ENCODE peak calls at places on chromosomes 1 and 21, in eight cellular contexts. H is HAP-1, U is neural progenitor cell, B is cardiac muscle cell, P is suprapubic skin, Z is transverse colon, G is neuronal stem cell, A is Peyer's patch. I is an unnamed sample.

GRCh38 chr1:205505076-205505729 is 734 bp downstream of the CDK18 start:
- DNase-seq in P (no peak), U (peak; percentile 50), Z (no peak), G (no peak), A (no peak), H (peak; percentile 38), B (no peak), I (peak; percentile 69)

GRCh38 chr1:222600274-222600673 is 10.5 kb upstream of the TAF1A start:
- DNase-seq in Z (no peak), H (no peak), A (no peak), P (no peak), U (no peak), G (no peak), B (no peak), I (no peak)

GRCh38 chr1:7583291-7584096 is 187.6 kb upstream of the VAMP3 start:
- DNase-seq in U (peak; percentile 32), P (peak; percentile 69), A (peak; percentile 24), G (no peak), H (no peak), B (no peak), Z (no peak), I (peak; percentile 35)

GRCh38 chr1:224736619-224737352 is 120.7 kb downstream of the CNIH3 start:
- DNase-seq in H (no peak), B (peak; percentile 69), G (no peak), P (no peak), Z (no peak), U (no peak), A (no peak), I (no peak)

GRCh38 chr1:181083842-181084605 is 4.5 kb upstream of the IER5 start:
- DNase-seq in H (peak; percentile 45), P (no peak), Z (peak; percentile 71), U (peak; percentile 69), G (no peak), B (peak; percentile 77), A (peak; percentile 85), I (no peak)

GRCh38 chr1:236480758-236481436 is 42.9 kb upstream of the LGALS8 start:
- DNase-seq in G (no peak), P (no peak), Z (peak; percentile 19), U (no peak), B (no peak), H (no peak), A (no peak), I (no peak)

GRCh38 chr1:51949014-51949702 is 41.3 kb downstream of the RAB3B start:
- DNase-seq in B (no peak), P (no peak), G (no peak), A (no peak), Z (no peak), U (no peak), H (no peak), I (no peak)

GRCh38 chr1:209817691-209818090 is 10.1 kb upstream of the UTP25 start:
- DNase-seq in A (no peak), P (no peak), U (no peak), H (no peak), Z (no peak), B (no peak), G (no peak), I (no peak)

GRCh38 chr21:16086121-16086520 is 356.3 kb downstream of the USP25 start:
- DNase-seq in B (no peak), P (no peak), H (no peak), A (no peak), U (no peak), Z (no peak), G (no peak), I (no peak)

GRCh38 chr1:53644909-53645689 is 93.9 kb downstream of the GLIS1 start:
- DNase-seq in B (peak; percentile 6), U (no peak), H (no peak), Z (no peak), P (peak; percentile 55), A (peak; percentile 9), G (no peak), I (peak; percentile 25)

GRCh38 chr1:52662645-52663313 is 29.8 kb downstream of the SHISAL2A start:
- DNase-seq in A (no peak), B (peak; percentile 72), H (peak; percentile 96), U (peak; percentile 94), Z (no peak), P (no peak), G (peak; percentile 81), I (no peak)

GRCh38 chr1:6475381-6476133 is 9.6 kb upstream of the TNFRSF25 start:
- DNase-seq in U (peak; percentile 72), H (peak; percentile 13), P (no peak), B (no peak), G (no peak), Z (peak; percentile 79), A (peak; percentile 89), I (peak; percentile 86)

GRCh38 chr1:226875641-226876295 is 5.4 kb downstream of the PSEN2 start:
- DNase-seq in B (peak; percentile 57), U (peak; percentile 28), H (no peak), Z (peak; percentile 70), A (peak; percentile 88), P (no peak), G (no peak), I (no peak)

GRCh38 chr1:212366901-212367300 is 47.8 kb downstream of the PACC1 start:
- DNase-seq in G (no peak), P (no peak), B (peak; percentile 41), Z (no peak), U (no peak), A (no peak), H (no peak), I (no peak)

GRCh38 chr1:72705921-72706320 is 423.6 kb upstream of the NEGR1 start:
- DNase-seq in H (no peak), P (no peak), Z (no peak), G (no peak), U (no peak), B (no peak), A (no peak), I (no peak)

GRCh38 chr1:30386145-30386926 is 337.0 kb downstream of the MATN1 start:
- DNase-seq in G (no peak), P (peak; percentile 62), H (no peak), U (no peak), Z (no peak), A (peak; percentile 13), B (no peak), I (peak; percentile 64)

GRCh38 chr1:18830596-18830995 is 28.9 kb downstream of the TAS1R2 start:
- DNase-seq in B (no peak), Z (no peak), H (no peak), P (no peak), U (no peak), A (no peak), G (no peak), I (no peak)

GRCh38 chr1:80363689-80364475 is 1357.4 kb upstream of the ADGRL4 start:
- DNase-seq in G (no peak), P (no peak), U (no peak), A (no peak), B (no peak), Z (no peak), H (no peak), I (no peak)
- H3K9me3 ChIP-seq in G (no peaks in the 10 kb centered on the region), P (no peaks in the 10 kb centered on the region), U (no peaks in the 10 kb centered on the region), A (no peaks in the 10 kb centered on the region), B (no peaks in the 10 kb centered on the region), Z (no peaks in the 10 kb centered on the region), H (no peaks in the 10 kb centered on the region), I (no peaks in the 10 kb centered on the region)

DNA sequence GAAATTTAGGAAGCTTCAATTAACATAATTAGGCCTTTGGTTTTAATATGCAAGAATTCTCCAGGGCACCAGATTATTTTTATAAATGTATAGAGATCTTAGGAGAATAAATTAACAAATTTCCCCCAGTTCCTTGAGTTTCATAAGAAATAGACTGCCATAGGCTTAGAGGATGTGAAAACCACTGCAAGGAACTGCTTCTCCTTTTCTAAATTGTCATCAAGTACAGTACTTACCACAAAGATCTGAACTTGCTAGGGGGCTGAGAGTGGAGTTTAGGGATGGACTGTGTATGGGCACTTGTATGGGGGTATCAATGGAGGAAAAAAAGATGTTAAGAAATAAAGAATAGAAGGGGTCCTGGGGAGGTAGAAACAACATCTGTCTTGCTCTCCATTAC is 31.1 kb downstream of the LHX8 start:
- DNase-seq in U (no peak), G (no peak), H (no peak), Z (no peak), A (no peak), P (no peak), B (no peak), I (no peak)
- H3K36me3 ChIP-seq in U (no peaks in the 10 kb centered on the region), G (no peaks in the 10 kb centered on the region), H (no peaks in the 10 kb centered on the region), Z (no peaks in the 10 kb centered on the region), A (no peaks in the 10 kb centered on the region), P (no peaks in the 10 kb centered on the region), B (no peaks in the 10 kb centered on the region), I (no peaks in the 10 kb centered on the region)

GRCh38 chr21:45457161-45457831 is 52.3 kb downstream of the COL18A1 start:
- DNase-seq in P (no peak), A (no peak), U (no peak), H (no peak), B (no peak), G (no peak), Z (no peak), I (peak; percentile 65)

GRCh38 chr21:45456836-45457160 is 51.8 kb downstream of the COL18A1 start:
- DNase-seq in A (no peak), G (no peak), U (no peak), Z (no peak), B (no peak), H (no peak), P (no peak), I (peak; percentile 56)

GRCh38 chr21:45455321-45456013 is 50.5 kb downstream of the COL18A1 start:
- DNase-seq in B (peak; percentile 72), H (no peak), U (no peak), Z (no peak), A (no peak), G (no peak), P (no peak), I (peak; percentile 88)

GRCh38 chr21:45454924-45455315 is 50.0 kb downstream of the COL18A1 start:
- DNase-seq in U (no peak), A (no peak), H (no peak), B (peak; percentile 62), P (no peak), G (no peak), Z (no peak), I (no peak)

DNA sequence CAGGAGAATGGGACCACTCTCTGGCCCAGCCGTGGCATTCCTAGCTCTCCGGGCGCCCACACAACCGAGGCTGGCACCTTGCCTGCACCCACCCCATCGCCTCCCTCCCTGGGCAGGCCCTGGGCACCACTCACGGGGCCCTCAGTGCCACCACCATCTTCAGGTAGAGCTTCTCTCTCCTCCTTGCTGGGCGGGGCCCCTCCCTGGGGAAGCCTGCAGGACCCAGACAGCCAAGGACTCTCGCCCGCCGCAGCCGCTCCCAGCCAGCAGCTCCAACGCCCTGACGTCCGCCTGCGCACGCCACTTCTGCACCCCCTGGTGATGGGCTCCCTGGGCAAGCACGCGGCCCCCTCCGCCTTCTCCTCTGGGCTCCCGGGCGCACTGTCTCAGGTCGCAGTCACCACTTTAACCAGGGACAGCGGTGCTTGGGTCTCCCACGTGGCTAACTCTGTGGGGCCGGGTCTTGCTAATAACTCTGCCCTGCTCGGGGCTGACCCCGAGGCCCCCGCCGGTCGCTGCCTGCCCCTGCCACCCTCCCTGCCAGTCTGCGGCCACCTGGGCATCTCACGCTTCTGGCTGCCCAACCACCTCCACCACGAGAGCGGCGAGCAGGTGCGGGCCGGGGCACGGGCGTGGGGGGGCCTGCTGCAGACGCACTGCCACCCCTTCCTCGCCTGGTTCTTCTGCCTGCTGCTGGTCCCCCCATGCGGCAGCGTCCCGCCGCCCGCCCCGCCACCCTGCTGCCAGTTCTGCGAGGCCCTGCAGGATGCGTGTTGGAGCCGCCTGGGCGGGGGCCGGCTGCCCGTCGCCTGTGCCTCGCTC is 51.3 kb downstream of the COL18A1 start:
- DNase-seq in A (no peak), H (no peak), Z (no peak), P (no peak), B (no peak), G (no peak), U (no peak), I (peak; percentile 71)
- H3K4me3 ChIP-seq in A (no peak overlapping the region), H (no peak overlapping the region), Z (no peak overlapping the region), P (peak overlapping the region; percentile 34), B (no peak overlapping the region), G (no peak overlapping the region), U (no peak overlapping the region), I (no peak overlapping the region)

GRCh38 chr21:44815852-44816628 is 1.8 kb downstream of the SUMO3 start:
- DNase-seq in A (peak; percentile 44), P (no peak), U (no peak), Z (no peak), H (no peak), G (no peak), B (no peak), I (peak; percentile 72)
- H3K9me3 ChIP-seq in A (no peaks in the 10 kb centered on the region), P (peaks cover 3% of the 10 kb centered on the region), U (no peaks in the 10 kb centered on the region), Z (no peaks in the 10 kb centered on the region), H (peaks cover 6% of the 10 kb centered on the region), G (peaks cover 12% of the 10 kb centered on the region), B (no peaks in the 10 kb centered on the region), I (peaks cover 8% of the 10 kb centered on the region)